ENCODE peak calls at places on chromosomes 4 and X, in nine cellular contexts. W is testis, F is mucosa of descending colon, U is prostate gland, L is GM12865, G is psoas muscle, H is fibroblast of the aortic adventitia, M is brain microvascular endothelial cell, S is uterus. O is an unnamed sample.

GRCh38 chr4:184216436-184217004 is 1.2 kb downstream of the ENPP6 start:
- DNase-seq in W (no peak), F (no peak), U (no peak), L (no peak), G (no peak), H (no peak), M (no peak), S (no peak), O (no peak)

GRCh38 chr4:7726665-7727413 is 212.8 kb downstream of the AFAP1 start:
- DNase-seq in W (no peak), F (no peak), U (no peak), L (no peak), G (no peak), H (no peak), M (no peak), S (no peak), O (no peak)

GRCh38 chr4:127533028-127533700 is 99.6 kb upstream of the INTU start:
- DNase-seq in W (peak), F (no peak), U (no peak), L (no peak), G (peak), H (peak), M (no peak), S (peak), O (no peak)

GRCh38 chrX:53065066-53065465 is 16.5 kb downstream of the GPR173 start:
- DNase-seq in W (no peak), F (no peak), U (no peak), L (no peak), G (no peak), H (no peak), M (no peak), S (no peak), O (peak)

GRCh38 chr4:48943387-48943786 is 36.8 kb upstream of the OCIAD2 start:
- DNase-seq in W (no peak), F (no peak), U (no peak), L (no peak), G (no peak), H (no peak), M (no peak), S (no peak), O (peak)

GRCh38 chrX:132956421-132957210 is 1.8 kb downstream of the HS6ST2 start:
- DNase-seq in W (no peak), F (peak), U (no peak), L (no peak), G (peak), H (no peak), M (no peak), S (peak), O (no peak)

GRCh38 chr4:94032754-94033153 is 174.9 kb upstream of the SMARCAD1 start:
- DNase-seq in W (no peak), F (no peak), U (no peak), L (no peak), G (no peak), H (no peak), M (peak), S (no peak), O (no peak)

GRCh38 chr4:114208747-114209146 is 229.3 kb upstream of the ARSJ start:
- DNase-seq in W (no peak), F (no peak), U (no peak), L (no peak), G (no peak), H (peak), M (peak), S (no peak), O (peak)

GRCh38 chr4:76307670-76308014 is 1.1 kb downstream of the STBD1 start:
- DNase-seq in W (no peak), F (peak), U (no peak), L (no peak), G (peak), H (no peak), M (no peak), S (peak), O (no peak)

GRCh38 chr4:13522282-13523104 is 21.8 kb downstream of the NKX3-2 start:
- DNase-seq in W (no peak), F (no peak), U (no peak), L (no peak), G (no peak), H (no peak), M (no peak), S (no peak), O (no peak)

GRCh38 chr4:110823251-110823650 is 200.4 kb upstream of the PITX2 start:
- DNase-seq in W (no peak), F (no peak), U (no peak), L (no peak), G (no peak), H (peak), M (peak), S (no peak), O (peak)

GRCh38 chrX:52420824-52421443 is 52.1 kb downstream of the XAGE2 start:
- DNase-seq in W (no peak), F (no peak), U (no peak), L (no peak), G (no peak), H (peak), M (no peak), S (no peak), O (no peak)

GRCh38 chr4:10003666-10004065 is 17.6 kb downstream of the SLC2A9 start:
- DNase-seq in W (no peak), F (no peak), U (no peak), L (peak), G (no peak), H (no peak), M (no peak), S (no peak), O (peak)

GRCh38 chrX:83501003-83501402 is 7.1 kb upstream of the POU3F4 start:
- DNase-seq in W (no peak), F (no peak), U (no peak), L (no peak), G (no peak), H (no peak), M (no peak), S (no peak), O (no peak)

GRCh38 chr4:57214654-57215411 is 104.6 kb upstream of the IGFBP7 start:
- DNase-seq in W (no peak), F (no peak), U (no peak), L (no peak), G (no peak), H (no peak), M (no peak), S (no peak), O (peak)

GRCh38 chr4:104429150-104429741 is 65.4 kb downstream of the CXXC4 start:
- DNase-seq in W (peak), F (no peak), U (no peak), L (no peak), G (no peak), H (no peak), M (no peak), S (no peak), O (no peak)

GRCh38 chr4:169189372-169189771 is 81.4 kb downstream of the SH3RF1 start:
- DNase-seq in W (no peak), F (no peak), U (no peak), L (peak), G (no peak), H (no peak), M (no peak), S (no peak), O (no peak)

GRCh38 chr4:1614854-1615595 is 69.1 kb downstream of the FAM53A start:
- DNase-seq in W (no peak), F (peak), U (no peak), L (no peak), G (no peak), H (no peak), M (no peak), S (no peak), O (no peak)

GRCh38 chrX:74923942-74924448 is 1.3 kb downstream of the NEXMIF start:
- DNase-seq in W (peak), F (peak), U (peak), L (peak), G (peak), H (no peak), M (no peak), S (peak), O (no peak)

GRCh38 chr4:123631699-123632098 is 235.1 kb downstream of the SPRY1 start:
- DNase-seq in W (no peak), F (no peak), U (no peak), L (no peak), G (no peak), H (peak), M (no peak), S (no peak), O (peak)

GRCh38 chr4:19358015-19358414 is 893.7 kb upstream of the SLIT2 start:
- DNase-seq in W (no peak), F (no peak), U (no peak), L (no peak), G (no peak), H (peak), M (no peak), S (no peak), O (peak)

GRCh38 chr4:102447413-102447812 is 53.7 kb upstream of the NFKB1 start:
- DNase-seq in W (no peak), F (no peak), U (no peak), L (peak), G (no peak), H (no peak), M (no peak), S (no peak), O (no peak)

GRCh38 chr4:139419388-139419914 is 34.5 kb upstream of the RAB33B start:
- DNase-seq in W (peak), F (no peak), U (no peak), L (peak), G (no peak), H (peak), M (peak), S (peak), O (peak)

GRCh38 chrX:134547047-134547679 is 87.2 kb downstream of the HPRT1 start:
- DNase-seq in W (no peak), F (no peak), U (no peak), L (no peak), G (no peak), H (no peak), M (no peak), S (no peak), O (no peak)

GRCh38 chrX:139094671-139095592 is 383.4 kb upstream of the FGF13 start:
- DNase-seq in W (no peak), F (no peak), U (no peak), L (no peak), G (no peak), H (peak), M (no peak), S (no peak), O (peak)

GRCh38 chr4:4428966-4429875 is 42.3 kb downstream of the NSG1 start:
- DNase-seq in W (no peak), F (no peak), U (no peak), L (no peak), G (no peak), H (no peak), M (no peak), S (no peak), O (no peak)

GRCh38 chr4:89410687-89411086 is 103.1 kb upstream of the GPRIN3 start:
- DNase-seq in W (no peak), F (no peak), U (no peak), L (no peak), G (no peak), H (peak), M (peak), S (no peak), O (peak)

GRCh38 chr4:176320976-176321361 is 1.2 kb downstream of the SPCS3 start:
- DNase-seq in W (no peak), F (no peak), U (no peak), L (no peak), G (no peak), H (peak), M (no peak), S (no peak), O (no peak)

GRCh38 chr4:40337081-40337480 is 1.9 kb downstream of the CHRNA9 start:
- DNase-seq in W (no peak), F (no peak), U (no peak), L (no peak), G (no peak), H (no peak), M (no peak), S (no peak), O (no peak)

GRCh38 chr4:73187325-73187724 is 71.3 kb downstream of the ANKRD17 start:
- DNase-seq in W (no peak), F (no peak), U (no peak), L (no peak), G (no peak), H (peak), M (no peak), S (no peak), O (no peak)

GRCh38 chr4:116397291-116397690 is 688.1 kb downstream of the TRAM1L1 start:
- DNase-seq in W (no peak), F (no peak), U (no peak), L (no peak), G (no peak), H (no peak), M (no peak), S (no peak), O (no peak)

GRCh38 chrX:151754042-151754419 is 19.5 kb downstream of the CNGA2 start:
- DNase-seq in W (no peak), F (no peak), U (peak), L (no peak), G (peak), H (peak), M (peak), S (peak), O (peak)

GRCh38 chrX:45851434-45851991 is 650.8 kb upstream of the DIPK2B start:
- DNase-seq in W (peak), F (peak), U (peak), L (no peak), G (peak), H (no peak), M (no peak), S (peak), O (peak)

GRCh38 chr4:184448828-184449227 is 25.5 kb downstream of the IRF2 start:
- DNase-seq in W (peak), F (no peak), U (no peak), L (peak), G (peak), H (peak), M (peak), S (peak), O (no peak)

GRCh38 chr4:148344382-148344781 is 97.8 kb downstream of the NR3C2 start:
- DNase-seq in W (no peak), F (no peak), U (no peak), L (no peak), G (no peak), H (no peak), M (no peak), S (no peak), O (no peak)

GRCh38 chr4:7665321-7665720 is 230.6 kb upstream of the PSAPL1 start:
- DNase-seq in W (no peak), F (no peak), U (no peak), L (no peak), G (no peak), H (no peak), M (no peak), S (no peak), O (no peak)

GRCh38 chrX:46713672-46714487 is 45.0 kb downstream of the SLC9A7 start:
- DNase-seq in W (no peak), F (no peak), U (no peak), L (peak), G (no peak), H (peak), M (no peak), S (no peak), O (no peak)

GRCh38 chrX:38465686-38466085 is 95.7 kb upstream of the TSPAN7 start:
- DNase-seq in W (no peak), F (no peak), U (no peak), L (no peak), G (no peak), H (no peak), M (no peak), S (no peak), O (no peak)

GRCh38 chrX:118523920-118524319 is 28.3 kb downstream of the DOCK11 start:
- DNase-seq in W (no peak), F (no peak), U (no peak), L (peak), G (no peak), H (no peak), M (no peak), S (no peak), O (no peak)

GRCh38 chrX:48487362-48487785 is 11.4 kb downstream of the FTSJ1 start:
- DNase-seq in W (no peak), F (no peak), U (no peak), L (no peak), G (no peak), H (peak), M (peak), S (no peak), O (peak)

GRCh38 chr4:134650461-134650860 is 448.9 kb upstream of the PABPC4L start:
- DNase-seq in W (no peak), F (no peak), U (no peak), L (no peak), G (no peak), H (no peak), M (no peak), S (no peak), O (no peak)
- TF ChIP-seq CTCF in W (no peak), F (no peak), U (no peak), L (no peak), G (no peak), H (no peak), M (no peak), S (no peak), O (no peak)

GRCh38 chr4:112284166-112284565 is 1.5 kb downstream of the TIFA start:
- DNase-seq in W (no peak), F (no peak), U (no peak), L (peak), G (no peak), H (peak), M (no peak), S (no peak), O (peak)
- H3K4me3 ChIP-seq in W (no peak), F (no peak), U (peak), L (peak), G (peak), H (peak), M (peak), S (peak), O (peak)

DNA sequence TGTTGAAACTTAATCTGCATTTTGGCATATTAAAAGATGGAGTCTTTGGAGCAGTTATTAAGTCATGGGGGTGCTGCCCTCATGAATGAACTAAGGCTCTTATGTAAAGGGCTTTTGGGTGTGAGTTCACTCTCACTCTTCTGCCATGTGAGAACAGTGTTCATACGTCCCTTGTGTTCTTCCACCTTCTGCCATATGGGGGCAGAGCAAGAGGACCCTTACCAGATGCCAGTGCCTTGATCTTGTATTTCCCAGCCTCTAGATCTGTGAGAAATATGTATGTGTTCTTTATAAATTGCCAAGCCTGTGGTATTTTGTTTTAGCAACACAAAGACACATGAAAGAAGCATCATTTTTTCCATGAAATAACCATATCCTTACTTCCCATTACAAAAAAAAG is 213.9 kb downstream of the SPOCK3 start:
- DNase-seq in W (no peak), F (no peak), U (no peak), L (peak), G (no peak), H (peak), M (no peak), S (no peak), O (peak)
- TF ChIP-seq CTCF in W (peak), F (no peak), U (no peak), L (peak), G (no peak), H (peak), M (peak), S (no peak), O (peak)

DNA sequence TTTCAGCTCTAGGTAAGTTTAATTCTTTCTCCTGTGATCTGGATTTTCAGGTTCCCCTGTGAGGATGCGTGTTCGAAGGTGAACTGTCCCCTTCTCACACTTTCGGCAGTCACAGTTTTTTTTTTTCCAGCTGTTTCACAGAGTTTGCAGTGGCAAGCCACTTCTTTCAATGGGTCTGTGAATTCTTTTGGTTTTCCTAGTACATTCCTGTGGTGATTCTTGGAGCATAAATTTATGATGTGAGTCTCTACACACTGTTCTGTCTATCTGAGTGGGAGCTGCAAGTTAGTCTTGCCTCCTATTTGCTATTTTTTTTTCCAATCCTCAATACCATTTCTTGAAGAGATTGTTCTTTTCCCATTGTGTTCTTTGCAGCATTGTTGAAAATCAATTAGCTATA is 595.5 kb downstream of the RAPGEF2 start:
- DNase-seq in W (no peak), F (no peak), U (no peak), L (no peak), G (no peak), H (no peak), M (no peak), S (no peak), O (no peak)
- H3K4me3 ChIP-seq in W (no peak), F (no peak), U (no peak), L (no peak), G (no peak), H (no peak), M (no peak), S (no peak), O (no peak)

O was measured in epithelial cell of esophagus.